ENCODE peak calls at places on chromosomes 13 and 19, in eight cellular contexts. F, Z, V, D, Q, G, S and H are unnamed samples. For H3K4me1, the result is how much of the 10 kb centered on the place peaks cover.

GRCh38 chr13:92390217-92390616 is 836.4 kb upstream of the GPC6 start:
- DNase-seq in F (no peak), Z (no peak), V (no peak), D (peak), Q (no peak), G (no peak), S (no peak), H (peak)

GRCh38 chr19:48053856-48054255 is 10.0 kb upstream of the CABP5 start:
- DNase-seq in F (no peak), Z (no peak), V (no peak), D (no peak), Q (no peak), G (no peak), S (no peak), H (no peak)

GRCh38 chr13:78201411-78201810 is 282.8 kb upstream of the EDNRB start:
- DNase-seq in F (no peak), Z (no peak), V (no peak), D (no peak), Q (no peak), G (no peak), S (no peak), H (no peak)

GRCh38 chr13:94427313-94427712 is 52.2 kb downstream of the DCT start:
- DNase-seq in F (no peak), Z (no peak), V (no peak), D (no peak), Q (no peak), G (no peak), S (no peak), H (no peak)

GRCh38 chr13:102234618-102235017 is 167.2 kb downstream of the FGF14 start:
- DNase-seq in F (no peak), Z (no peak), V (no peak), D (no peak), Q (no peak), G (no peak), S (no peak), H (no peak)

GRCh38 chr13:23385931-23386330 is 47.6 kb downstream of the SACS start:
- DNase-seq in F (no peak), Z (no peak), V (no peak), D (no peak), Q (no peak), G (no peak), S (no peak), H (no peak)

GRCh38 chr19:10292206-10292788 is 2.5 kb downstream of the ICAM5 start:
- DNase-seq in F (peak), Z (peak), V (peak), D (peak), Q (peak), G (peak), S (peak), H (peak)

GRCh38 chr13:30577381-30577780 is 40.3 kb upstream of the USPL1 start:
- DNase-seq in F (peak), Z (no peak), V (no peak), D (peak), Q (no peak), G (no peak), S (peak), H (no peak)

GRCh38 chr13:106049171-106049570 is 486.3 kb downstream of the EFNB2 start:
- DNase-seq in F (no peak), Z (no peak), V (no peak), D (no peak), Q (no peak), G (no peak), S (no peak), H (no peak)

GRCh38 chr13:58406545-58406944 is 775.0 kb downstream of the PCDH17 start:
- DNase-seq in F (no peak), Z (no peak), V (no peak), D (no peak), Q (no peak), G (no peak), S (no peak), H (no peak)

GRCh38 chr19:50416034-50416814 is 2.5 kb upstream of the SPIB start:
- DNase-seq in F (no peak), Z (no peak), V (peak), D (no peak), Q (no peak), G (no peak), S (no peak), H (no peak)

DNA sequence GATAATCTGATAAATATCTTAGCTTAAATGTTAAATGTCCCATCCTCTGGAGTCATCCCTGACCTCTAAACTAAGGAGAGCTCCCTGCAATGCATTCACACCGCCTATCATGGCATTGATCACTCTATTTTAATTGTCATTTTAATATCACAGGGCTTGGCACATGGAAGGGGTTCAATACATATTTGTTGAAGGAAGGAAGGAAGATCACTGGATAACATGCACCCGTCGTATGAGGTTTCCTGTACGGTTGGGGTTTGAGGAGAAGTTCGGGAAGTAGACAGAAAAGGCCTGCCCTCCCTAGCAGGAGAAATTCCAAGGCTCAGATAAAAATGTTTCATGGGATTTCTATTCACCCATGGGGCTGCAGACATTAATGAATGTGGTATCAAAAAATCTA is 102.0 kb downstream of the MBNL2 start:
- DNase-seq in F (no peak), Z (no peak), V (no peak), D (no peak), Q (no peak), G (no peak), S (no peak), H (no peak)
- H3K4me1 ChIP-seq in F (under half), Z (under half), V (under half), D (under half), Q (under half), G (under half), S (under half), H (under half)

DNA sequence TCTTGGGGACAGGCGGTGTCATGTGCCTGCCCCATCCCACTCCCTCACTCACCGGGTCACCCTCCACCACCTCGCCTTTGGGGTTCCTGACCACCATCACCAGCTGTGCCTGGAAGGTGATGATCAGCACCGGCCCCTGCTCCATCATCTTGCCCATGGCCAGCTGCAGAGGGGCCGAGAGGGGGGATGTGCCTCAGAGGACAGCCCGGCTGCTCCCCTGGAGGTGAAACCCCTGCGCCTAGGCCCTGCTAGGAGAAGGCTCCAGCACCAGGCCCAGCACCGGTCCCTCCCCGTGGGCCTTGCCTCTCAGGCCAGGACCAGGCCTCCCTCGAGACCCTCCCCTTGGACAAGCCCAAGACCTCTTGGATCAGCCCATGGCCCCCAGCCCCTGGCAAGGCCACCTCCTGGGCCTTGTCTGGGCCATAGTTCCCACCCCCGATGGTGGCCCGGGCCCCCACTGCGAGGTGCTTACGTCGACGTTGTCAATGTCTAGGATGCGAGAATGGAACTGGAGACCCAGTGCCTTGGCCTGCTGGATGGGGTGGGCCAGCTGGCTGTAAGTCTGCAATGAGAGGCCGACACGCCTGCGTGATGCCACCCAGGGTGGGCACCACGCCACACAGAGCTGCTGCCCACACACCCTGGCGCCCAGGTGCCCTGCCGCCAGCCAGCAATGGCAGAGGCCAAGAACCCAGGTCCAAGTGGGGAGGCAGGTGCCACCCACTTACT is 1.8 kb upstream of the CTXN1 start:
- DNase-seq in F (no peak), Z (no peak), V (no peak), D (no peak), Q (peak), G (no peak), S (no peak), H (no peak)
- H3K4me1 ChIP-seq in F (under half), Z (under half), V (under half), D (under half), Q (under half), G (under half), S (under half), H (under half)

GRCh38 chr19:38684078-38684861 is 36.8 kb downstream of the ACTN4 start:
- DNase-seq in F (peak), Z (peak), V (no peak), D (peak), Q (peak), G (no peak), S (peak), H (peak)

GRCh38 chr19:38684862-38685665 is 37.6 kb downstream of the ACTN4 start:
- DNase-seq in F (no peak), Z (no peak), V (no peak), D (no peak), Q (no peak), G (no peak), S (no peak), H (no peak)

GRCh38 chr19:38687837-38688378 is 40.5 kb downstream of the ACTN4 start:
- DNase-seq in F (no peak), Z (no peak), V (no peak), D (no peak), Q (no peak), G (no peak), S (no peak), H (no peak)

GRCh38 chr19:38685666-38686529 is 38.4 kb downstream of the ACTN4 start:
- DNase-seq in F (no peak), Z (no peak), V (no peak), D (peak), Q (no peak), G (peak), S (peak), H (peak)

GRCh38 chr19:38686530-38686888 is 39.1 kb downstream of the ACTN4 start:
- DNase-seq in F (peak), Z (no peak), V (no peak), D (no peak), Q (no peak), G (no peak), S (peak), H (no peak)
- H3K4me1 ChIP-seq in F (under half), Z (half or more), V (under half), D (under half), Q (under half), G (under half), S (half or more), H (half or more)

GRCh38 chr13:110012102-110012739 is 225.8 kb upstream of the IRS2 start:
- DNase-seq in F (no peak), Z (no peak), V (no peak), D (peak), Q (no peak), G (no peak), S (no peak), H (peak)

GRCh38 chr13:110006304-110006703 is 219.9 kb upstream of the IRS2 start:
- DNase-seq in F (no peak), Z (no peak), V (no peak), D (no peak), Q (peak), G (no peak), S (no peak), H (no peak)

GRCh38 chr13:110008816-110009215 is 222.4 kb upstream of the IRS2 start:
- DNase-seq in F (no peak), Z (no peak), V (no peak), D (no peak), Q (no peak), G (no peak), S (no peak), H (no peak)

GRCh38 chr13:110014719-110015118 is 228.3 kb upstream of the IRS2 start:
- DNase-seq in F (no peak), Z (no peak), V (no peak), D (peak), Q (no peak), G (no peak), S (no peak), H (no peak)

GRCh38 chr13:110010433-110011135 is 224.2 kb upstream of the IRS2 start:
- DNase-seq in F (no peak), Z (no peak), V (no peak), D (peak), Q (no peak), G (no peak), S (no peak), H (no peak)
- H3K4me1 ChIP-seq in F (under half), Z (under half), V (under half), D (under half), Q (under half), G (under half), S (under half), H (under half)